ENCODE peak calls at places on chromosomes 3 and 15, in five cellular contexts. One of them, this sample, is unnamed.

GRCh38 chr3:169143471-169143870 is 520.0 kb downstream of the MECOM start:
- DNase-seq in HCT116: no peak
- DNase-seq in H1: no peak
- DNase-seq in K562: no peak
- DNase-seq in HepG2: no peak
- DNase-seq in this sample: no peak

GRCh38 chr15:80811781-80812180 is 32.6 kb downstream of the CEMIP start:
- DNase-seq in HCT116: no peak
- DNase-seq in H1: no peak
- DNase-seq in K562: no peak
- DNase-seq in HepG2: no peak
- DNase-seq in this sample: no peak

GRCh38 chr3:71438004-71438685 is 145.4 kb downstream of the FOXP1 start:
- DNase-seq in HCT116: no peak
- DNase-seq in H1: no peak
- DNase-seq in K562: no peak
- DNase-seq in HepG2: no peak
- DNase-seq in this sample: no peak

GRCh38 chr3:117788086-117788485 is 1078.5 kb downstream of the TUSC7 start:
- DNase-seq in HCT116: no peak
- DNase-seq in H1: no peak
- DNase-seq in K562: no peak
- DNase-seq in HepG2: no peak
- DNase-seq in this sample: peak; percentile 91

GRCh38 chr15:70376031-70376928 is 278.6 kb upstream of the TLE3 start:
- DNase-seq in HCT116: no peak
- DNase-seq in H1: no peak
- DNase-seq in K562: no peak
- DNase-seq in HepG2: no peak
- DNase-seq in this sample: no peak

GRCh38 chr3:195255571-195256501 is 15.1 kb downstream of the XXYLT1 start:
- DNase-seq in HCT116: no peak
- DNase-seq in H1: no peak
- DNase-seq in K562: no peak
- DNase-seq in HepG2: no peak
- DNase-seq in this sample: peak; percentile 11

GRCh38 chr3:105615814-105616213 is 249.1 kb downstream of the ALCAM start:
- DNase-seq in HCT116: no peak
- DNase-seq in H1: no peak
- DNase-seq in K562: no peak
- DNase-seq in HepG2: no peak
- DNase-seq in this sample: no peak

GRCh38 chr15:50055333-50056278 is 63.4 kb downstream of the ATP8B4 start:
- DNase-seq in HCT116: no peak
- DNase-seq in H1: no peak
- DNase-seq in K562: no peak
- DNase-seq in HepG2: no peak
- DNase-seq in this sample: no peak

GRCh38 chr15:90191795-90192494 is 9.2 kb upstream of the SEMA4B start:
- DNase-seq in HCT116: peak; percentile 16
- DNase-seq in H1: no peak
- DNase-seq in K562: peak; percentile 74
- DNase-seq in HepG2: peak; percentile 90
- DNase-seq in this sample: no peak

GRCh38 chr3:69179740-69180372 is 57.5 kb upstream of the LMOD3 start:
- DNase-seq in HCT116: no peak
- DNase-seq in H1: no peak
- DNase-seq in K562: no peak
- DNase-seq in HepG2: peak; percentile 86
- DNase-seq in this sample: no peak

GRCh38 chr3:176795897-176796296 is 401.4 kb downstream of the TBL1XR1 start:
- DNase-seq in HCT116: no peak
- DNase-seq in H1: no peak
- DNase-seq in K562: no peak
- DNase-seq in HepG2: no peak
- DNase-seq in this sample: no peak

DNA sequence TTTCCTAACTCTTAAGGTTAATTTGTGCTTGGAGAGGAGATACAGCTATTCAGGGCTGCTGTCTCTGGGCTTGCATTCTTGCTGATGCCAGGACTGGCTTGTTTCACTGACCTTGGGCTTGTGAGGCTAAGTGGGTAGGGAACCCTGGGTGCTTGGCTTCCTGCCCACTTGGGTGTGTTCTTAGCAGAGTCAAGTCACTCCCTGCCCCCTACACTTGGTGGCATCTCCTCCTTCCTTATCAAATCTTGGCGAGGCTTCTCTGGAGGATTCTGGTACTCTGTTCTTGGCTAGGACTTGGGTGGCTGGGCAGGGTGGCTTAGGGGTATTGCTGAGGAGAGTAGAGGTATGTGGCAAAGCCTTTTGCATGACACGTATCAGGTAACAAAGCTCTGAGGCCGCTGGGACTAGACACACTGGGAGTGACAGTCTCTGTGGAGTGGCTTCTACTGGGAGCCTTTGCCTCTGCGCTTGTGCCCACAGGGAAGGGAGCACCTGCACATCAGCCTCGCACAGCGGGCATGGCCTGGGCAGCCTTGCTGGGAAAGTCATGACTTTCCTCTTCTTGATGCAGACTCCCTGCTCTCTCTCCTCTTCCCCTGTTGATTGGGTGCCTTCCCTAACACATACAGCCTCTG is 41.8 kb downstream of the CHCHD6 start:
- DNase-seq in HCT116: no peak
- DNase-seq in H1: no peak
- DNase-seq in K562: no peak
- DNase-seq in HepG2: no peak
- DNase-seq in this sample: no peak
- TF ChIP-seq JUND in HCT116: no peak
- TF ChIP-seq JUND in H1: no peak
- TF ChIP-seq JUND in K562: no peak
- TF ChIP-seq JUND in HepG2: no peak
- TF ChIP-seq JUND in this sample: no peak

DNA sequence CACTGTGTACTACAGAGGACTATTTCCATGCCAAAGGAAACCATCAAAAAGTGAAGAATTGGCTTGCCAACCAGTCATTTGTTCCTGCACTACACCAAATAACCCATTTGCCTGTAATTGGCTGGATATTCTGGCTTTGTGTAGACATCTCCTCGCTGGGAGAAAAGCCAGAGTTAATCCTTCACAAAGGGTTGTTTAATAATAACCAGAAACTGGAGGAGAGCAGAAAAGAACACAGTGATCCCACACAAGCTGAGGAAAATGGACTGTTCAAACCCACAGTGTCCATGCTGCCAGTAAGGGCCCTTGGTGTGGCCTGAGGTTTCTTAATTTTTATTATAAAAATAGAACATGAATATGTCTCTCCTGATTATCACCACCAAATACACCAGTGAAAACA is 294.0 kb downstream of the RORA start:
- DNase-seq in HCT116: no peak
- DNase-seq in H1: no peak
- DNase-seq in K562: no peak
- DNase-seq in HepG2: no peak
- DNase-seq in this sample: no peak
- TF ChIP-seq JUND in HCT116: no peak
- TF ChIP-seq JUND in H1: no peak
- TF ChIP-seq JUND in K562: no peak
- TF ChIP-seq JUND in HepG2: no peak
- TF ChIP-seq JUND in this sample: no peak

GRCh38 chr3:8980756-8981257 is 17.5 kb upstream of the RAD18 start:
- DNase-seq in HCT116: no peak
- DNase-seq in H1: no peak
- DNase-seq in K562: no peak
- DNase-seq in HepG2: no peak
- DNase-seq in this sample: no peak
- TF ChIP-seq JUND in HCT116: no peak
- TF ChIP-seq JUND in H1: no peak
- TF ChIP-seq JUND in K562: no peak
- TF ChIP-seq JUND in HepG2: no peak
- TF ChIP-seq JUND in this sample: no peak

GRCh38 chr15:63310646-63311045 is 33.2 kb downstream of the APH1B start:
- DNase-seq in HCT116: no peak
- DNase-seq in H1: no peak
- DNase-seq in K562: no peak
- DNase-seq in HepG2: no peak
- DNase-seq in this sample: no peak

GRCh38 chr15:63308491-63308890 is 31.1 kb downstream of the APH1B start:
- DNase-seq in HCT116: no peak
- DNase-seq in H1: no peak
- DNase-seq in K562: no peak
- DNase-seq in HepG2: no peak
- DNase-seq in this sample: no peak

GRCh38 chr15:63313866-63314265 is 36.5 kb downstream of the APH1B start:
- DNase-seq in HCT116: no peak
- DNase-seq in H1: no peak
- DNase-seq in K562: no peak
- DNase-seq in HepG2: no peak
- DNase-seq in this sample: no peak

GRCh38 chr15:63308947-63309346 is 31.5 kb downstream of the APH1B start:
- DNase-seq in HCT116: no peak
- DNase-seq in H1: no peak
- DNase-seq in K562: no peak
- DNase-seq in HepG2: no peak
- DNase-seq in this sample: no peak

DNA sequence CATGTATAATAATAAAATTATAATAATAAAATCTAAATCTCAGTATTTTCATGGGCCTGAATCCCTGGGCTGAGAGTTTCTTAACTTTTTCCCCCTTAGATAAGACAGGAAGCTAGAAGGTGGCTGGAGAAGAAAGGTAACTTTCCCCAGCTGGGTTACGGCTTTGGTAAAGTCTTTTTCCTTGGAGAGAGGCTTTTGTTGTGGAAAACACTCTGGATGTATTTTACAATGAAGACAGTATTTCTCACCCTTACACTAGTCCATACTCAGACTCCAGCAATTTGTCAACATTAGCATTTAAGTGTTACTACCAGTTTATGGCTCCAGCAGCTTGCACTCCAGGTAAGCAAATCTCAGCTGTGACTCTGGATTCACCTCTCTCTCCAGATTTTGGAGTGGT is 34.9 kb downstream of the APH1B start:
- DNase-seq in HCT116: no peak
- DNase-seq in H1: no peak
- DNase-seq in K562: no peak
- DNase-seq in HepG2: no peak
- DNase-seq in this sample: no peak
- TF ChIP-seq JUND in HCT116: no peak
- TF ChIP-seq JUND in H1: no peak
- TF ChIP-seq JUND in K562: no peak
- TF ChIP-seq JUND in HepG2: no peak
- TF ChIP-seq JUND in this sample: no peak

DNA sequence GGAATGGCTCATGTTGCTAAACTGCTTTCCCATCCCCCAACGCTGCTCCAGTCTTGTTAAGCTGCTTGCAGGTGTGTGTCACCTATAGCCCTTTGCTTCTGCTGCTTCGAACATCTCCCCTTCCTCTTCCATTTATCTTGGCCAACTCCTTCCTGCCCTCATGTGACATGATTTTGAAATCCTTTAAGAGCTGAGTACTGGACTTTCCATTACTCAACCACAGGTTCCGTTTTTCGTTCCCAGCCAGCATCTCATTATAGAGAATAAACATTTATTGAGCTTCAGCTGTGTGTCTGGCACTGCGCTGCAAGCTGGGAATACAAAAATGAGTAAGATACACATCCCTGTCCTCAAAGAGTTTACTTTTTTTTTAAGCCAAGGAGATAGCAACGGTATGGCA is 1.7 kb downstream of the ATG7 start:
- DNase-seq in HCT116: no peak
- DNase-seq in H1: no peak
- DNase-seq in K562: no peak
- DNase-seq in HepG2: no peak
- DNase-seq in this sample: no peak
- TF ChIP-seq JUND in HCT116: no peak
- TF ChIP-seq JUND in H1: no peak
- TF ChIP-seq JUND in K562: no peak
- TF ChIP-seq JUND in HepG2: no peak
- TF ChIP-seq JUND in this sample: no peak

DNA sequence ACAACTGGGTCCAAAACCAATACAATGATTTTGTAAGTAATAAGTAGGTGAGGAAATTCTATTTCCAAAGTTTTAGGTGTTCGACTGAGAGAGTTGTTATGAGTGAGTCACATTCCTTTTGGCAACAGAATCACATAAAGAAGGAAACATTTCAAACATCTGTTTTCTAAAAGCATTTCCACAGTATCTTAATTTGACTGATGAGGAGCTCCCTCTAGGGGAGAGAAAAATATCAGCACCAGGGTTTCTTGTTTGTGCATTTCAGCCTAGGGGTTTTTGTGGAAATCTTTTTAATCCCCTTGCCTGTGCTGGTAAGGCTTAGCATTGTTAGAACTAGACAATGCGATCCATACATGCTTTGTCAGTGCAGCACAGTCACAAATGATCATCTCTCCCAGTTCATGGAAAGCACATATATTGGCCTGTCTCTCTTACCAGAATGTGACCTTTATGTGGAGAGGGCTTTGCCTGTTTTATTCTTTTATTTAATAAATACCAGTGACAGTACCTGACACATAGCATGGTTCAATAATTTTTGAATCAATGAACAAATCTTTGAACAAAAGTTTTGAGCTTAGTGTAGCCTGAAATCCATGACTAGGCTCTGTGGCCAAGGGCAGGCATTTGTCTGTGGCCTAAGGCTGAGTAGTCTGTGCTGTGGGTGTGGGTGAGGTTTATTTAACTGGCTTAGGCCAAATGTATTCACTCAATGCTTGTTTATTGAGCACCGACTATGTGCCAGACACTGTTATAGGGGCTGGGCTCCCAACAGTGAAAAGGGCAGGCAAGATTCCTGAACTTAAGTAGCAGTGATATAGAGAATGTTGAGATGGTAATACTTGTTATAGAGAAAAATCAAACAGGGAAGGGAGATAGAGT is 21.1 kb upstream of the IQCF6 start:
- DNase-seq in HCT116: peak; percentile 55
- DNase-seq in H1: no peak
- DNase-seq in K562: peak; percentile 20
- DNase-seq in HepG2: peak; percentile 49
- DNase-seq in this sample: no peak
- TF ChIP-seq JUND in HCT116: no peak
- TF ChIP-seq JUND in H1: no peak
- TF ChIP-seq JUND in K562: no peak
- TF ChIP-seq JUND in HepG2: no peak
- TF ChIP-seq JUND in this sample: no peak

GRCh38 chr3:46968783-46969428 is 7.6 kb downstream of the CCDC12 start:
- DNase-seq in HCT116: no peak
- DNase-seq in H1: no peak
- DNase-seq in K562: no peak
- DNase-seq in HepG2: no peak
- DNase-seq in this sample: no peak
- TF ChIP-seq JUND in HCT116: no peak
- TF ChIP-seq JUND in H1: no peak
- TF ChIP-seq JUND in K562: no peak
- TF ChIP-seq JUND in HepG2: no peak
- TF ChIP-seq JUND in this sample: no peak

GRCh38 chr3:161333696-161334095 is 37.6 kb downstream of the SPTSSB start:
- DNase-seq in HCT116: no peak
- DNase-seq in H1: no peak
- DNase-seq in K562: no peak
- DNase-seq in HepG2: no peak
- DNase-seq in this sample: no peak
- TF ChIP-seq JUND in HCT116: no peak
- TF ChIP-seq JUND in H1: no peak
- TF ChIP-seq JUND in K562: no peak
- TF ChIP-seq JUND in HepG2: no peak
- TF ChIP-seq JUND in this sample: no peak

GRCh38 chr3:55157736-55158135 is 229.9 kb upstream of the LRTM1 start:
- DNase-seq in HCT116: no peak
- DNase-seq in H1: no peak
- DNase-seq in K562: no peak
- DNase-seq in HepG2: no peak
- DNase-seq in this sample: no peak
- TF ChIP-seq JUND in HCT116: no peak
- TF ChIP-seq JUND in H1: no peak
- TF ChIP-seq JUND in K562: no peak
- TF ChIP-seq JUND in HepG2: no peak
- TF ChIP-seq JUND in this sample: no peak

This sample was measured in T47D.